ENCODE peak calls at places on chromosome 7, in eight cellular contexts. One of them, this sample, is unnamed.

GRCh38 chr7:156639426-156640256 is 933 bp upstream of the RNF32 start:
- DNase-seq in osteocyte: no peak
- DNase-seq in RWPE1: peak; percentile 6
- DNase-seq in GM13976: no peak
- DNase-seq in left ventricle myocardium inferior: no peak
- DNase-seq in GDM1: no peak
- DNase-seq in T-cell: no peak
- DNase-seq in body of pancreas: peak; percentile 16
- DNase-seq in this sample: no peak

GRCh38 chr7:44325811-44326241 is 432 bp upstream of the CAMK2B start:
- DNase-seq in GDM1: no peak
- DNase-seq in body of pancreas: no peak
- DNase-seq in osteocyte: no peak
- DNase-seq in T-cell: no peak
- DNase-seq in left ventricle myocardium inferior: no peak
- DNase-seq in GM13976: no peak
- DNase-seq in RWPE1: no peak
- DNase-seq in this sample: no peak

GRCh38 chr7:121058975-121059374 is 70.5 kb downstream of the CPED1 start:
- DNase-seq in osteocyte: no peak
- DNase-seq in T-cell: no peak
- DNase-seq in GM13976: no peak
- DNase-seq in body of pancreas: no peak
- DNase-seq in RWPE1: no peak
- DNase-seq in left ventricle myocardium inferior: no peak
- DNase-seq in GDM1: no peak
- DNase-seq in this sample: no peak

GRCh38 chr7:70668606-70669358 is 463.2 kb upstream of the GALNT17 start:
- DNase-seq in osteocyte: no peak
- DNase-seq in body of pancreas: peak; percentile 49
- DNase-seq in left ventricle myocardium inferior: peak; percentile 47
- DNase-seq in RWPE1: no peak
- DNase-seq in T-cell: no peak
- DNase-seq in GDM1: no peak
- DNase-seq in GM13976: no peak
- DNase-seq in this sample: no peak

GRCh38 chr7:151821806-151822540 is 54.9 kb downstream of the PRKAG2 start:
- DNase-seq in osteocyte: no peak
- DNase-seq in GM13976: no peak
- DNase-seq in T-cell: no peak
- DNase-seq in RWPE1: no peak
- DNase-seq in left ventricle myocardium inferior: no peak
- DNase-seq in GDM1: no peak
- DNase-seq in body of pancreas: no peak
- DNase-seq in this sample: no peak

GRCh38 chr7:17434841-17435692 is 136.6 kb downstream of the AHR start:
- DNase-seq in GM13976: no peak
- DNase-seq in osteocyte: no peak
- DNase-seq in left ventricle myocardium inferior: no peak
- DNase-seq in body of pancreas: no peak
- DNase-seq in RWPE1: no peak
- DNase-seq in T-cell: no peak
- DNase-seq in GDM1: no peak
- DNase-seq in this sample: no peak

GRCh38 chr7:15459018-15459621 is 102.7 kb downstream of the AGMO start:
- DNase-seq in GDM1: no peak
- DNase-seq in left ventricle myocardium inferior: no peak
- DNase-seq in osteocyte: no peak
- DNase-seq in T-cell: no peak
- DNase-seq in RWPE1: no peak
- DNase-seq in body of pancreas: no peak
- DNase-seq in GM13976: no peak
- DNase-seq in this sample: no peak

GRCh38 chr7:30888783-30889182 is 22.9 kb upstream of the AQP1 start:
- DNase-seq in T-cell: no peak
- DNase-seq in GDM1: no peak
- DNase-seq in osteocyte: no peak
- DNase-seq in left ventricle myocardium inferior: no peak
- DNase-seq in RWPE1: peak; percentile 60
- DNase-seq in body of pancreas: no peak
- DNase-seq in GM13976: no peak
- DNase-seq in this sample: peak; percentile 31

GRCh38 chr7:134254311-134254710 is 62.4 kb downstream of the SLC35B4 start:
- DNase-seq in body of pancreas: no peak
- DNase-seq in RWPE1: no peak
- DNase-seq in GDM1: no peak
- DNase-seq in GM13976: no peak
- DNase-seq in T-cell: no peak
- DNase-seq in osteocyte: no peak
- DNase-seq in left ventricle myocardium inferior: no peak
- DNase-seq in this sample: no peak

GRCh38 chr7:34655384-34655783 is 2.6 kb upstream of the NPSR1 start:
- DNase-seq in body of pancreas: no peak
- DNase-seq in left ventricle myocardium inferior: no peak
- DNase-seq in RWPE1: no peak
- DNase-seq in GM13976: no peak
- DNase-seq in osteocyte: no peak
- DNase-seq in T-cell: no peak
- DNase-seq in GDM1: no peak
- DNase-seq in this sample: no peak

GRCh38 chr7:128205068-128205467 is 36.0 kb upstream of the LEP start:
- DNase-seq in T-cell: no peak
- DNase-seq in GM13976: no peak
- DNase-seq in body of pancreas: no peak
- DNase-seq in left ventricle myocardium inferior: no peak
- DNase-seq in RWPE1: no peak
- DNase-seq in osteocyte: no peak
- DNase-seq in GDM1: no peak
- DNase-seq in this sample: no peak

GRCh38 chr7:45347804-45348203 is 190.2 kb downstream of the RAMP3 start:
- DNase-seq in osteocyte: no peak
- DNase-seq in GM13976: no peak
- DNase-seq in body of pancreas: no peak
- DNase-seq in RWPE1: peak; percentile 61
- DNase-seq in T-cell: no peak
- DNase-seq in GDM1: no peak
- DNase-seq in left ventricle myocardium inferior: no peak
- DNase-seq in this sample: no peak

GRCh38 chr7:156147104-156147503 is 334.8 kb upstream of the SHH start:
- DNase-seq in GDM1: no peak
- DNase-seq in left ventricle myocardium inferior: no peak
- DNase-seq in RWPE1: no peak
- DNase-seq in body of pancreas: peak; percentile 58
- DNase-seq in GM13976: no peak
- DNase-seq in T-cell: no peak
- DNase-seq in osteocyte: no peak
- DNase-seq in this sample: no peak

GRCh38 chr7:26553128-26553527 is 261.5 kb downstream of the SNX10 start:
- DNase-seq in RWPE1: no peak
- DNase-seq in osteocyte: no peak
- DNase-seq in GDM1: no peak
- DNase-seq in GM13976: no peak
- DNase-seq in left ventricle myocardium inferior: no peak
- DNase-seq in body of pancreas: no peak
- DNase-seq in T-cell: no peak
- DNase-seq in this sample: no peak

GRCh38 chr7:35257251-35258124 is 3.6 kb upstream of the TBX20 start:
- DNase-seq in GM13976: no peak
- DNase-seq in RWPE1: no peak
- DNase-seq in osteocyte: no peak
- DNase-seq in GDM1: no peak
- DNase-seq in left ventricle myocardium inferior: peak; percentile 60
- DNase-seq in T-cell: no peak
- DNase-seq in body of pancreas: no peak
- DNase-seq in this sample: no peak